ENCODE peak calls at places on chromosomes 3 and 15, in eight cellular contexts. Q is B cell, L is GM10248, S is epithelial cell of esophagus, O is Calu3, F is HFF-Myc, V is fibroblast of mammary gland, Z is heart left ventricle. U is an unnamed sample.

GRCh38 chr3:94420941-94421340 is 358.1 kb downstream of the NSUN3 start:
- DNase-seq in Q (no peak), L (no peak), S (no peak), O (no peak), F (no peak), V (peak), Z (no peak), U (no peak)

GRCh38 chr3:183306798-183307671 is 54.0 kb downstream of the B3GNT5 start:
- DNase-seq in Q (peak), L (peak), S (peak), O (peak), F (no peak), V (peak), Z (peak), U (peak)

GRCh38 chr3:85912981-85913380 is 954.2 kb downstream of the CADM2 start:
- DNase-seq in Q (no peak), L (no peak), S (peak), O (no peak), F (no peak), V (no peak), Z (no peak), U (no peak)

GRCh38 chr15:78177447-78177873 is 28.3 kb downstream of the IDH3A start:
- DNase-seq in Q (no peak), L (peak), S (peak), O (peak), F (peak), V (peak), Z (no peak), U (peak)

GRCh38 chr3:189941125-189941524 is 179.6 kb downstream of the P3H2 start:
- DNase-seq in Q (no peak), L (no peak), S (no peak), O (peak), F (no peak), V (no peak), Z (no peak), U (no peak)

GRCh38 chr3:52182203-52182602 is 15.8 kb upstream of the ALAS1 start:
- DNase-seq in Q (no peak), L (no peak), S (no peak), O (no peak), F (no peak), V (no peak), Z (no peak), U (no peak)

GRCh38 chr3:189771842-189772494 is 140.8 kb downstream of the TP63 start:
- DNase-seq in Q (no peak), L (no peak), S (no peak), O (no peak), F (no peak), V (peak), Z (no peak), U (no peak)

GRCh38 chr3:58459160-58459559 is 25.5 kb upstream of the PDHB start:
- DNase-seq in Q (no peak), L (no peak), S (peak), O (no peak), F (no peak), V (peak), Z (no peak), U (no peak)

GRCh38 chr15:77844798-77845446 is 212.2 kb upstream of the LINGO1 start:
- DNase-seq in Q (no peak), L (no peak), S (no peak), O (no peak), F (no peak), V (no peak), Z (no peak), U (no peak)

GRCh38 chr3:105837143-105837740 is 31.6 kb downstream of the CBLB start:
- DNase-seq in Q (no peak), L (peak), S (no peak), O (no peak), F (no peak), V (peak), Z (no peak), U (peak)

GRCh38 chr3:46214751-46215352 is 6.7 kb upstream of the CCR1 start:
- DNase-seq in Q (no peak), L (no peak), S (no peak), O (peak), F (no peak), V (no peak), Z (no peak), U (no peak)
- TF ChIP-seq CTCF in Q (no peak), L (peak), S (peak), O (peak), F (peak), V (peak), Z (peak), U (peak)

GRCh38 chr3:142926368-142926944 is 37.0 kb downstream of the PAQR9 start:
- DNase-seq in Q (no peak), L (no peak), S (no peak), O (no peak), F (no peak), V (no peak), Z (no peak), U (no peak)

GRCh38 chr3:142930510-142930909 is 33.0 kb downstream of the PAQR9 start:
- DNase-seq in Q (no peak), L (no peak), S (no peak), O (no peak), F (no peak), V (peak), Z (no peak), U (no peak)

GRCh38 chr3:142929890-142930289 is 33.6 kb downstream of the PAQR9 start:
- DNase-seq in Q (no peak), L (no peak), S (no peak), O (no peak), F (no peak), V (no peak), Z (no peak), U (no peak)

GRCh38 chr3:142931222-142931621 is 32.3 kb downstream of the PAQR9 start:
- DNase-seq in Q (no peak), L (peak), S (peak), O (peak), F (no peak), V (no peak), Z (no peak), U (peak)

DNA sequence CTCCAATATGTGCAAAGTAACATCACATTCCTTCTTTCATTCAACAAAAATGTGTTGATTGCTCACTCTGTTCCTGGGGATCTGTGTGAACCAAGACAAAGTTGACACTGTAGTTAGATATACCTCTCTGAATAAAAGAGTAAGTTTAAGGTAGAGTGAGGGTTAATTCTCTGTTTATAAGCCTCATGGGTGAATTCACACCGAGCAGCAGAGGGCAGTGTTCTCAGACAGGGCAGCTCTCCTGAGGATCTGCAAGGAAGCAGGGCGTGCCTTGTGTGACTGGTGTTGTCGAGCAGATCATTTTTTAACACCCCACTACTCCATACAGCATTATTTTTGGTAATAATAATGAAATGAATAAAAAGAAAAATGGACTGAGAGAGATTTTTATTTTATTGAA is 34.4 kb downstream of the PAQR9 start:
- DNase-seq in Q (no peak), L (peak), S (peak), O (peak), F (peak), V (peak), Z (no peak), U (peak)
- TF ChIP-seq CTCF in Q (no peak), L (peak), S (peak), O (peak), F (peak), V (peak), Z (peak), U (peak)

DNA sequence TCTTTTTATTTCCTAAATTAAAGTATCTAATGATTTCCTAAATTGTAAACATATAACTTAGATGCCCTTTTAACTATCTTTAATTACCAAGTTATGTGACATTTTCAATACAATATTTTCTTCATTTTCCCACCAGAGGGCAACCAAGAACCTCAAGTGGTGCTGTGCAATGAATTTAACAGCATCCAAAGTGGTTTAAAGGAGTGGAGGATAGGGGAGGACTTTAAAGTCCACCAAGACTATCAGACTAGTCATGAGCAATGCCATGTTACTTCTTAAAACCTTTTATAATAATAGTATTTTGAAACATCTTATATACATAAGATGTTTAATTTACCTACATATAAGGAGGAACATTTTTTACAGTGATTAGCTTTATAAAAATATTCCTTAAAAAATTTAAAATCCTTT is 74.4 kb downstream of the DLG1 start:
- DNase-seq in Q (no peak), L (peak), S (peak), O (peak), F (peak), V (peak), Z (no peak), U (peak)
- TF ChIP-seq CTCF in Q (peak), L (peak), S (peak), O (peak), F (peak), V (peak), Z (peak), U (peak)

DNA sequence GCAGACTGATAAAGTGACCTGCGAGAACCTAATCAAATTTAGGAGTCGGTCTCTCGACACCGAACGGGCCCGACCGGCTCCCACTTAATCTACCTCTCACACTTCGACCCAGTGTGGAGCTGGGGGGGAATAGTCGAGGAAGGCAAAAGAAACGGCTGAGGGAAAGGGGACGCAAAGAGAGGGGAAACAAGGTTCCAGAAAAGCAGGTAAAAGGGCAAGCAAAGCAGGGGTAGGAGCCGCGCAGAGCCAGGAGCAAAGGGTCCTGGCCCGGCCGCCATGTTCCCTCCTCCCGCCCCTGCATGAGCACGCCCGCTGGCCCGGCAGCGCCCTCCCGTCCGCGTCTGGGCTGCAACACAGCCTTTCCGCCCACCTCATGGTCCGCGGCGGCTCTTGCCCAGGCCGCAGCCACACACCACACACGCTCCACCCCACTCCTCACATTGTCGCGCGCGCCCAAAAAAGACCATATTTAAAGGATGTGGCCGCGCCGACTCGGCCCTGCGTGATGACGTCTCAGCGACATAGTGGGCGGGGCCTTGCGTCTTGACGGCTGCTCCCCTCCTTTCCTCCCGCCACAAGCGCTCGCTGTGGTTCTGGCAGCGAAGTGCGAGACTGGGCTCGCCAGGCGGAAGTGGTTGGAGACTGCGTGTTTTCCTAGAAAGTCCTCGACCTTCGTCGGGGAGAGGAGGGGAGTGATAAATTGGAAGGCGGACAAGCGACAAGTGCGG is at the start of gene ICE2:
- DNase-seq in Q (peak), L (peak), S (peak), O (peak), F (peak), V (peak), Z (peak), U (peak)
- TF ChIP-seq CTCF in Q (no peak), L (peak), S (no peak), O (no peak), F (no peak), V (no peak), Z (peak), U (no peak)

DNA sequence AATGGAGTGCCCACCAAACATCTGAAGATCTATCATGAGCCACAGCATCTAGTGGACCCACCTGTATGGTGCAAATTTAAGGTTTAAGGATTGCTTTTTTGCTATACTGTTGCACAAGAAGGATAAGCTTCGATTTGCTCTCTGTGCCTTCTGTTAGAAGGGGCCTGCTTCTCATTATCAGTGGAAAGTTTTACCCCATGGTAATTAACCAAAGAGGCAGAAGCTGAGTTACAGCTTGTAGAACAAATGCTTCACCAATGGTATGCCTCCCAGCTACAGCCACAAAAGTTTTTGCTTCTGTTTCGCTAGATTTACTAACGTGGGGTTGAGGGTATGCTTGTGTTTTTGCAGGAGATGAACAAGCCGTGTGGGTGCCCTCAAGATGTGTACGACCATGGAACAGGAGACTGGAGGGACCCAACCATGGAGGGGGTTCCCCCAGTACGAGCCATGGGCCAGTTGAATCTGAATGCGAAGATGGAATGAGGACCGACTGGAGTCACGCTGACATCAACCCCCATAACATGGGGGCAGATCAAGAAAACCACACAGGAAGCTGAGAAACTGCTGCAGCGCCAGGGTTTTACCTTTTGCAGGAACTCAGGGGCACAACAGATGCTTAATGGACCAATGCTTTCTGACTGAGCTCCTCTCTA is 43.5 kb downstream of the ACAD9 start:
- DNase-seq in Q (peak), L (no peak), S (no peak), O (no peak), F (no peak), V (no peak), Z (no peak), U (no peak)
- TF ChIP-seq CTCF in Q (no peak), L (no peak), S (no peak), O (no peak), F (no peak), V (no peak), Z (no peak), U (no peak)

DNA sequence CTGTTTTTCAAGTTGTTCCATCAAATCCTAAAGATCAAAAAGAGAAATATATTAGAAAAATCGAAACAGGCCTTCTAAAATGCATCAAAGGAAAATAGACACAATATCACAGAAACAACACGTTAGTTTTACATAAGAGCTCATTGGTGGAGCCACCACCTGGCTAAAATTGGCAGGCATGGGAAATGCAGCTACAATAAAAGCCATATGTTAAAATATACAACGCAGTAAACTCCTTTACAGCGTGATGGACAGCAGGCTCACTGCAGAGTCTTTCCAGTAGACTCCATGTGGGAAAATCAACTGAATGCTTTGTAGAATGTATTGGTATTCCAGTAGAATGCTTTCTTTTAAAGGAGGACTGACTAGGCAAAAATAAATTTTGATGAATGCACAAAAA is 40.9 kb upstream of the MYO5C start:
- DNase-seq in Q (no peak), L (no peak), S (no peak), O (no peak), F (no peak), V (no peak), Z (no peak), U (no peak)
- TF ChIP-seq CTCF in Q (no peak), L (no peak), S (peak), O (no peak), F (no peak), V (no peak), Z (peak), U (no peak)

GRCh38 chr15:36024066-36024465 is 478.1 kb upstream of the DPH6 start:
- DNase-seq in Q (no peak), L (no peak), S (peak), O (no peak), F (no peak), V (peak), Z (no peak), U (no peak)
- TF ChIP-seq CTCF in Q (no peak), L (no peak), S (peak), O (no peak), F (no peak), V (no peak), Z (no peak), U (no peak)